ENCODE peak calls at places on chromosomes 6 and 20, in five cellular contexts. F is hepatocyte, D is endothelial cell of umbilical vein, H is heart left ventricle, M is left ventricle myocardium inferior. I is an unnamed sample.

GRCh38 chr6:78831492-78831891 is 35.9 kb upstream of the IRAK1BP1 start:
- DNase-seq in F (peak), D (peak), H (no peak), M (no peak), I (peak)

GRCh38 chr6:98272061-98272460 is 562.3 kb upstream of the POU3F2 start:
- DNase-seq in F (no peak), D (no peak), H (no peak), M (no peak), I (no peak)

GRCh38 chr6:23633986-23634385 is 492.0 kb upstream of the NRSN1 start:
- DNase-seq in F (no peak), D (no peak), H (no peak), M (no peak), I (no peak)

GRCh38 chr6:16316741-16317251 is 78.4 kb downstream of the GMPR start:
- DNase-seq in F (peak), D (peak), H (no peak), M (no peak), I (peak)

GRCh38 chr20:63014287-63014686 is 7.5 kb upstream of the BHLHE23 start:
- DNase-seq in F (no peak), D (no peak), H (no peak), M (no peak), I (no peak)

GRCh38 chr6:82205793-82206425 is 41.6 kb downstream of the IBTK start:
- DNase-seq in F (peak), D (peak), H (no peak), M (no peak), I (peak)

GRCh38 chr20:58514321-58515239 is 619 bp downstream of the APCDD1L start:
- DNase-seq in F (no peak), D (no peak), H (no peak), M (no peak), I (peak)

GRCh38 chr6:21593927-21594421 is 423 bp downstream of the SOX4 start:
- DNase-seq in F (peak), D (no peak), H (peak), M (no peak), I (peak)

GRCh38 chr6:56868687-56869086 is 86.2 kb upstream of the BEND6 start:
- DNase-seq in F (no peak), D (peak), H (no peak), M (no peak), I (peak)

GRCh38 chr20:50189681-50190250 is 864 bp upstream of the CEBPB start:
- DNase-seq in F (peak), D (no peak), H (peak), M (peak), I (peak)

GRCh38 chr6:87730310-87730709 is 28.3 kb upstream of the AKIRIN2 start:
- DNase-seq in F (peak), D (no peak), H (peak), M (peak), I (peak)

GRCh38 chr20:35878113-35878620 is 76.1 kb downstream of the SCAND1 start:
- DNase-seq in F (no peak), D (no peak), H (no peak), M (no peak), I (no peak)

GRCh38 chr6:919499-919898 is 226.6 kb upstream of the EXOC2 start:
- DNase-seq in F (no peak), D (no peak), H (no peak), M (no peak), I (no peak)

GRCh38 chr6:22248513-22249308 is 48.1 kb downstream of the PRL start:
- DNase-seq in F (peak), D (peak), H (no peak), M (no peak), I (peak)

GRCh38 chr6:99431901-99432300 is 6.8 kb upstream of the PNISR start:
- DNase-seq in F (no peak), D (no peak), H (no peak), M (no peak), I (no peak)

GRCh38 chr20:60354181-60354580 is 396.0 kb downstream of the CDH26 start:
- DNase-seq in F (peak), D (no peak), H (no peak), M (no peak), I (no peak)

DNA sequence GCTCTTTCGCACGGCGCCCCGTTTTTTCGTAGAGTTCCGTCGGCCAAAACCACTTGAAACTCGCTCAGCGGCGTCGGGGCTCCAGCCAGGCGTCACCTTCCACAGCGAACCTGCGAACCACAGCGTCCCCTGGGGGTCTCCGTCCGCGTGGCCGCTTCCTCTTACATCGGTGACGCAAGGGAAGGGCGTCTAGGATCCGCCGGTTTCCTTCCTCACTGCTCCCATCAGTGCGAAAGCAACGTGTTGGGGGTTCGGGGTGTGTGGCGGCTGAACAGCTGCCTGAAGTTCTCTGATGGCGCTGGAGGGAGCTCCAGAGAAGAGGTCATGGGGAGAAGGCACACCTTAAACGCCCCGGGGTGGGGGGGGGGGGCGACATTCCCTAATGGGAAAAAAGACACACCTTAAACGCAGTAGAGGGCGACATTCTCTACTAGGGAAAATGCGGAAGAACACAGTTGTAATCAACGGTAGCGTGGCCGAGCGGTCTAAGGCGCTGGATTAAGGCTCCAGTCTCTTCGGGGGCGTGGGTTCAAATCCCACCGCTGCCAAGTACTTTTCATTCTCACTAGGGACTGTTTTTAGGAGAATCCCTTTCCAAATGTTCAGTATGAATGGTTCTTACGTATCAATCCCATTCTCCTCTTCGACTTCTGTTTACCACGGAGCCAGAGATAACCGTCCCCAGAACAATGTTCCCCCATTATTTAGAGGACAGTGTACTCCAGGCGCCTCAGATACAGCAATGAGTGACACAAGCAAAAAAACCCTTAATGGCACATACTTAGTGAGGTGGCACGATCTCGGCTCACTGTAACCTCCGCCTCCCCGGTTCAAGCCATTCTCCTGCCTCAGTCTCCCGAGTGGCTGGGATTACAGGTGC is 16.3 kb downstream of the ZNF311 start:
- DNase-seq in F (peak), D (peak), H (peak), M (peak), I (peak)
- H3K4me3 ChIP-seq in F (no peak), D (no peak), H (peak), M (peak), I (peak)

GRCh38 chr6:90214966-90215365 is 81.7 kb downstream of the BACH2 start:
- DNase-seq in F (no peak), D (no peak), H (no peak), M (no peak), I (no peak)

GRCh38 chr6:90216081-90216977 is 80.3 kb downstream of the BACH2 start:
- DNase-seq in F (peak), D (peak), H (no peak), M (no peak), I (peak)

GRCh38 chr6:90219168-90219985 is 77.3 kb downstream of the BACH2 start:
- DNase-seq in F (peak), D (peak), H (peak), M (no peak), I (peak)

GRCh38 chr6:90220273-90220672 is 76.4 kb downstream of the BACH2 start:
- DNase-seq in F (no peak), D (peak), H (no peak), M (no peak), I (no peak)

DNA sequence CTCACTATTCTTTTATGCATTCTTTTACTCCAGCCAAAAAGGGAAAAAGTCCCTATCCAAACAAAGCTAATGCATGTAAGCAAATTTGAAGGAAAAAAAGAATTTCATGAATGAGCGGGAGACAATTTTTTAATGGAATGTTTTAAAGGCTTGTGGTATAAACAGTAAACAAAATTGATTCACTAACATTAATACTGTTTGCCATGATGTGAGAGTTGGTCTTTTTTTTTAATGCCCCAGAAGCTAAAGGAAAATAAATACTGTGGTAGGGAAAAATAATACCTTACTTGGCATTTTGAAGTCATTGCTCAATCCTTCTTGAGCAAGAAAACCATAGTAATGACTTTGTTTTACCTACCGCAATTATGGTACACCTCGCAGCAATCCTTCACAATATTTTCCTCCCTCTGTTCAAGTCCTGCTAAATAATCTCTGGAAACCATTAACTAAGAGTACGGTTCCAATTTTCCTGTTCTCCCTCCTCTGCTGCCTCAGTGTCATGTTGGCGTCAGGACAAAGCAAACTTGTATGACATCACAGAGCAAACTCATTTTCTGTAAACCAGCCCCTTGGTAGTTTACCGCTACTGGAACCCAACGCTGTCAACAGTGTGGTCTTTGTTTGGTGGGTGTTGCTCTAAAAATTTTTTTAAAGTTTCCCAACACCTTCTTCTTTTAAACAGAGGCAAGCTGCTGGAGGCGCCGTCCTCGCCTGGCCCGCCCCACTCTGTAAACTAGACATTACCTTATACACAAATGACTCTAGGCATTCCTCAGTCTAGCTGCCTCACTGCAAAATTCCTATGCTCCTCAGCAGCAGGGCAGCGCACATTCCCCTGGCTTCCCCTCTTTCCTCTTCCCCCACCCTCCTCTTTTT is 78.8 kb downstream of the BACH2 start:
- DNase-seq in F (no peak), D (no peak), H (no peak), M (no peak), I (no peak)
- H3K4me3 ChIP-seq in F (no peak), D (no peak), H (peak), M (peak), I (peak)

GRCh38 chr6:73585566-73586415 is 65.0 kb upstream of the EEF1A1 start:
- DNase-seq in F (peak), D (peak), H (peak), M (no peak), I (peak)
- H3K4me3 ChIP-seq in F (no peak), D (peak), H (peak), M (peak), I (peak)

GRCh38 chr6:122788208-122788607 is 850 bp upstream of the SMPDL3A start:
- DNase-seq in F (no peak), D (no peak), H (no peak), M (no peak), I (peak)

GRCh38 chr6:122790740-122791679 is 2.0 kb downstream of the SMPDL3A start:
- DNase-seq in F (peak), D (no peak), H (no peak), M (no peak), I (peak)

GRCh38 chr6:122788663-122789062 is 395 bp upstream of the SMPDL3A start:
- DNase-seq in F (no peak), D (no peak), H (no peak), M (no peak), I (peak)

GRCh38 chr6:122789862-122790739 is 1.0 kb downstream of the SMPDL3A start:
- DNase-seq in F (peak), D (peak), H (no peak), M (peak), I (peak)

DNA sequence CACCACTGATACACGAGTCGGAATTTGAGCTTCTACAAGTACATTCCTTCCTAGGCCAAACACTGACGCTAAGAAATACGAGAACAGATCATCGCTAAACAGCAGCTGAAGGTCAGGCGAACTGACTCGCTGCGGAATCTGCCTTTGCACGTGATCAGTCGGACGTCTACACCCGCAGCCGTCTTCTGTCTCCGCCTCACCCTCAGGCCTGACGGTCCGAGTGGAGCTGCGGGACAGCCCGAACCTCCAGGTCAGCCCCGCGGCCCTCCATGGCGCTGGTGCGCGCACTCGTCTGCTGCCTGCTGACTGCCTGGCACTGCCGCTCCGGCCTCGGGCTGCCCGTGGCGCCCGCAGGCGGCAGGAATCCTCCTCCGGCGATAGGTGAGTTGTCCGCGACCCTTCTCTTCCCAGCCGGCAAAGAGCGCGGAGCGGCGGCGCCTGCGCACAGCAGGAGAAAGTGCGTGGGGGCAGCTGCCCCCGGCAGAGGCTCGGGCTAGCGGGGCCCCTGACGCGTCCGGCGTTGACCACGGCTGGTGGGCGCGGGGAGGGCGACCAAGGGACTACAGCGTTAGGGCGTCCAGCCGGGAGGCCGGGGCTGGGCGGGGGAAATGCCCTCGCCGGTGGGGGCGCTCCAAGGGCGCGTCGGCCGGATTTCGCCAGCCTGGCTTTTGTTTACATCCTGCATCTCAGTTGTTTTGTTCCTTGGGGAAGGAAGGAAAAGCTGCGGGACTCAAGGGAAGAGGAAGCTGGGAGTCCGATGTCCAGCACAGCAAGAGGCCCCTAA is at the start of gene SMPDL3A:
- DNase-seq in F (peak), D (peak), H (peak), M (peak), I (peak)
- H3K4me3 ChIP-seq in F (peak), D (peak), H (peak), M (peak), I (peak)

GRCh38 chr6:111842271-111842822 is 30.9 kb downstream of the FYN start:
- DNase-seq in F (no peak), D (no peak), H (no peak), M (no peak), I (no peak)

GRCh38 chr6:111844376-111844775 is 28.9 kb downstream of the FYN start:
- DNase-seq in F (no peak), D (no peak), H (no peak), M (no peak), I (no peak)

GRCh38 chr6:111844921-111845320 is 28.3 kb downstream of the FYN start:
- DNase-seq in F (no peak), D (peak), H (no peak), M (no peak), I (peak)

GRCh38 chr6:111842891-111843290 is 30.4 kb downstream of the FYN start:
- DNase-seq in F (peak), D (no peak), H (no peak), M (no peak), I (peak)

GRCh38 chr6:111843347-111844147 is 29.7 kb downstream of the FYN start:
- DNase-seq in F (no peak), D (no peak), H (no peak), M (no peak), I (no peak)
- H3K4me3 ChIP-seq in F (no peak), D (no peak), H (no peak), M (no peak), I (no peak)

GRCh38 chr6:77368660-77369313 is 94.5 kb downstream of the HTR1B start:
- DNase-seq in F (peak), D (peak), H (no peak), M (peak), I (peak)
- H3K4me3 ChIP-seq in F (peak), D (peak), H (peak), M (peak), I (peak)

GRCh38 chr6:33198159-33198852 is 2.2 kb downstream of the RXRB start:
- DNase-seq in F (no peak), D (no peak), H (no peak), M (no peak), I (no peak)

GRCh38 chr6:33199687-33200233 is 705 bp downstream of the RXRB start:
- DNase-seq in F (no peak), D (peak), H (peak), M (peak), I (peak)

GRCh38 chr6:33197431-33198048 is 2.9 kb downstream of the RXRB start:
- DNase-seq in F (peak), D (peak), H (no peak), M (no peak), I (peak)

GRCh38 chr6:33200234-33201146 is at the start of the genes RXRB and SLC39A7:
- DNase-seq in F (peak), D (peak), H (peak), M (peak), I (peak)

DNA sequence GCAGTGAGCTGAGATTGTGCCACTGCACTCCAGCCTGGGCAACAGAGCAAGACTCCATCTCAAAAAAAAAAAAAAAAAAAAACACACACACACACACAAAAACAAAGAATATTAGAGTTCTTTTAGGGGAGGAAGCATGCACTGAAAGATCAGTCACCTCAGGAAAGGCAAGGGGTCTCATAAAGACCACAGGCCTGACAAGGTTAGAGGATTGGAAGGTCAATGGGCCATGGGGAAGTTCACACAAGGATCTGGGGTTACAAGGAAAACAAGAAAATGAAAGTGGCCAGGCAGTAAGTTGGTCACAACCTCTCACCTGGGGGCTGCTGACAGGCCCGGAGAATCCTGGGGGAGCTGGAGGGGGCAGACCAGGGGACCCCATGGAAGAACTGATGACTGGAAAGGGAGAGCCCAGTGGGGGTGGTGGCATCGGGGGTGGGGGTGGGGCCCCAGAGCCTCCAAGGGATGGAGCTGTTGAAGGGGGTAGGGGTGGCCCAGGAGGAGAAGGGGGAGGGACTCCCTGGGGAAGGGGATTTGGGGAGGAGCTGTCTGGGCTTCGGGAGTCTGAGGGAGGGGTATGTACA is 1.5 kb downstream of the RXRB start:
- DNase-seq in F (no peak), D (no peak), H (no peak), M (no peak), I (no peak)
- H3K4me3 ChIP-seq in F (peak), D (no peak), H (peak), M (peak), I (peak)

DNA sequence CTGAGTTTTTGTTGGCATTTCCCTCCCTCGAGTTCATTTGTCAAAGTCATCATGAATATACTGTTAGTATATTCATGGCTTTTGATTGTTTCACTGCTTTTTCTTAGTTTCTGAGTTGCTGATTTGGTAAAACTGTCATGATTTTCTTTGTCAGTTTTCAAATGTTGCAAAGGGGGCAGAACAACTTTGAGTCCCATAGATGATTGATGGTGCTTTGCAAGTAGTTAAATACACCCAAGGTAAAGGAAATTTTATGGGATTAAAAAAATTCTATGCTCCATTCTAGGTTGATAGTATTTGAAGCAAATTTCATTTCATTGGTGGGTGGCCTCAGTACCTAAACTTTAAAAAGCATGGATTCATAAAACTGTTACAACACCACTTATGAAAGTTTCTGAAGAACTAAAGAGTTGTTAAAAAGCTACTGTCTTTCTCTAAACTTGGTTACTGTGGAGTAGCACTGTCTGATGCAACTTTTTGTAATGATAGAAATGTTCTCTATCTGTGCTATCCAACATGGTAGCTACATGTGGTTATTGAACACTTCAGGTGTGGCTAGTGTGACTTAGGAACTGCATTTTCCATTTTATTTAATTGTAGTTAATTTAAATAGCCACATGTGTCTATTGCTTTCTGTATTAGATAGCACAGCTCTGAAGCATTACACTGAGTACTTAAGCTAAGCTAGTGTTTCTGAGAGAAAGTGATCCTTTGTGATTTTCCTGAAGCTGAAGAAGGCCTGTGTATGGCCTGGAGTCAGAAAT is 153.6 kb downstream of the ZFAND3 start:
- DNase-seq in F (no peak), D (no peak), H (no peak), M (no peak), I (peak)
- H3K4me3 ChIP-seq in F (no peak), D (no peak), H (no peak), M (no peak), I (no peak)